ENCODE peak calls at places on chromosomes 16 and 17, in seven cellular contexts. H, U, Z, K, S, I and T are unnamed samples.

GRCh38 chr16:30778549-30779244 is 8.3 kb downstream of the ZNF629 start:
- DNase-seq in S (no peak), K (no peak), Z (peak; percentile 37), H (no peak), I (peak; percentile 52), U (no peak), T (peak; percentile 20)

GRCh38 chr17:29390856-29391631 is 881 bp downstream of the TAOK1 start:
- DNase-seq in U (peak; percentile 2), I (peak; percentile 72), S (peak; percentile 62), Z (peak; percentile 74), H (peak; percentile 52), K (no peak), T (no peak)

GRCh38 chr16:5905935-5906334 is 808.3 kb upstream of the EEF2KMT start:
- DNase-seq in U (no peak), I (no peak), S (no peak), H (no peak), K (no peak), Z (no peak), T (no peak)

GRCh38 chr17:19339341-19339815 is 23.1 kb downstream of the B9D1 start:
- DNase-seq in S (peak; percentile 12), U (no peak), K (no peak), I (no peak), Z (no peak), H (no peak), T (no peak)

GRCh38 chr17:19270951-19271611 is 33.9 kb downstream of the EPN2 start:
- DNase-seq in K (no peak), Z (no peak), I (no peak), U (no peak), S (no peak), H (no peak), T (no peak)

GRCh38 chr17:77594416-77595209 is 363.9 kb upstream of the TNRC6C start:
- DNase-seq in K (no peak), U (no peak), Z (no peak), H (no peak), S (no peak), I (no peak), T (no peak)

GRCh38 chr17:58121925-58122324 is 26.3 kb upstream of the OR4D1 start:
- DNase-seq in I (peak; percentile 54), H (peak; percentile 58), K (peak; percentile 49), Z (peak; percentile 20), S (no peak), U (peak; percentile 27), T (no peak)

GRCh38 chr17:32636593-32637218 is 149.9 kb downstream of the CDK5R1 start:
- DNase-seq in S (no peak), K (no peak), Z (no peak), H (no peak), I (no peak), U (no peak), T (no peak)

GRCh38 chr16:8998114-8998513 is 34.4 kb upstream of the USP7 start:
- DNase-seq in S (no peak), I (no peak), Z (no peak), K (peak; percentile 48), H (no peak), U (no peak), T (no peak)

GRCh38 chr16:26593700-26594099 is 473.0 kb upstream of the C16orf82 start:
- DNase-seq in Z (no peak), H (no peak), U (no peak), I (no peak), S (no peak), K (no peak), T (no peak)

GRCh38 chr17:74677558-74678466 is 34.9 kb downstream of the CD300LF start:
- DNase-seq in I (no peak), S (no peak), K (no peak), H (peak; percentile 77), Z (peak; percentile 70), U (no peak), T (no peak)

GRCh38 chr17:32586666-32587065 is 99.9 kb downstream of the CDK5R1 start:
- DNase-seq in K (no peak), H (no peak), U (no peak), Z (peak; percentile 25), S (no peak), I (no peak), T (no peak)

GRCh38 chr17:372157-373152 is 19.8 kb upstream of the RPH3AL start:
- DNase-seq in Z (peak; percentile 40), K (no peak), I (no peak), U (no peak), H (no peak), S (no peak), T (no peak)

GRCh38 chr16:27408012-27408601 is 6.1 kb downstream of the IL21R start:
- DNase-seq in Z (peak; percentile 32), S (no peak), H (no peak), I (no peak), K (no peak), U (no peak), T (no peak)

GRCh38 chr16:66741131-66741900 is 10.1 kb downstream of the DYNC1LI2 start:
- DNase-seq in H (peak; percentile 79), Z (peak; percentile 87), U (no peak), S (peak; percentile 96), K (peak; percentile 39), I (no peak), T (no peak)

GRCh38 chr16:8621572-8622314 is at the start of gene METTL22:
- DNase-seq in Z (peak; percentile 88), S (peak; percentile 91), K (peak; percentile 60), I (peak; percentile 96), H (peak; percentile 99), U (peak; percentile 89), T (peak; percentile 91)

GRCh38 chr16:81645303-81645702 is 133.8 kb upstream of the PLCG2 start:
- DNase-seq in U (no peak), I (peak; percentile 37), Z (peak; percentile 95), H (peak; percentile 79), K (no peak), S (no peak), T (no peak)

GRCh38 chr16:966035-966434 is 4.7 kb downstream of the LMF1 start:
- DNase-seq in H (no peak), S (no peak), U (no peak), Z (no peak), K (no peak), I (no peak), T (no peak)

GRCh38 chr17:68310141-68310540 is 18.8 kb downstream of the ARSG start:
- DNase-seq in I (no peak), H (no peak), U (no peak), K (peak; percentile 75), Z (peak; percentile 78), S (no peak), T (no peak)
- H3K9me3 ChIP-seq in I (no peaks in the 10 kb centered on the region), H (no peaks in the 10 kb centered on the region), U (no peaks in the 10 kb centered on the region), K (no peaks in the 10 kb centered on the region), Z (peaks cover 5% of the 10 kb centered on the region), S (no peaks in the 10 kb centered on the region), T (peaks cover 17% of the 10 kb centered on the region)

GRCh38 chr16:48580925-48581500 is 29.0 kb downstream of the N4BP1 start:
- DNase-seq in I (no peak), S (no peak), K (no peak), H (no peak), U (no peak), Z (no peak), T (no peak)
- H3K9me3 ChIP-seq in I (peaks cover 21% of the 10 kb centered on the region), S (peaks cover 7% of the 10 kb centered on the region), K (peaks cover 9% of the 10 kb centered on the region), H (peaks cover 9% of the 10 kb centered on the region), U (peaks cover 30% of the 10 kb centered on the region), Z (peaks cover 36% of the 10 kb centered on the region), T (peaks cover 5% of the 10 kb centered on the region)

GRCh38 chr17:3207367-3207766 is at the start of gene OR1A1:
- DNase-seq in U (no peak), S (no peak), Z (no peak), K (no peak), H (no peak), I (no peak), T (no peak)
- H3K9me3 ChIP-seq in U (peaks cover under 1% of the 10 kb centered on the region), S (no peaks in the 10 kb centered on the region), Z (peaks cover 7% of the 10 kb centered on the region), K (no peaks in the 10 kb centered on the region), H (no peaks in the 10 kb centered on the region), I (peaks cover 5% of the 10 kb centered on the region), T (no peaks in the 10 kb centered on the region)

GRCh38 chr17:50332196-50332595 is 13.7 kb upstream of the XYLT2 start:
- DNase-seq in I (no peak), Z (no peak), U (no peak), H (no peak), K (no peak), S (no peak), T (no peak)
- H3K9me3 ChIP-seq in I (no peaks in the 10 kb centered on the region), Z (no peaks in the 10 kb centered on the region), U (no peaks in the 10 kb centered on the region), H (no peaks in the 10 kb centered on the region), K (no peaks in the 10 kb centered on the region), S (no peaks in the 10 kb centered on the region), T (no peaks in the 10 kb centered on the region)

GRCh38 chr17:16622540-16623277 is 30.9 kb downstream of the ZNF624 start:
- DNase-seq in K (no peak), H (no peak), S (no peak), Z (no peak), I (no peak), U (no peak), T (no peak)
- H3K9me3 ChIP-seq in K (peaks cover 45% of the 10 kb centered on the region), H (peaks cover 60% of the 10 kb centered on the region), S (peaks cover 26% of the 10 kb centered on the region), Z (peaks cover 94% of the 10 kb centered on the region), I (peaks cover 48% of the 10 kb centered on the region), U (peaks cover 88% of the 10 kb centered on the region), T (peaks cover 20% of the 10 kb centered on the region)

GRCh38 chr16:68577352-68577853 is 38.3 kb downstream of the ZFP90 start:
- DNase-seq in Z (no peak), H (no peak), I (no peak), K (no peak), S (no peak), U (no peak), T (no peak)
- H3K9me3 ChIP-seq in Z (peaks cover 82% of the 10 kb centered on the region), H (no peaks in the 10 kb centered on the region), I (peaks cover 12% of the 10 kb centered on the region), K (peaks cover 18% of the 10 kb centered on the region), S (peaks cover 61% of the 10 kb centered on the region), U (peaks cover 77% of the 10 kb centered on the region), T (peaks cover 30% of the 10 kb centered on the region)

GRCh38 chr16:46466239-46466638 is 154.9 kb downstream of the SHCBP1 start:
- DNase-seq in Z (no peak), U (no peak), H (no peak), I (no peak), K (no peak), S (no peak), T (no peak)
- H3K9me3 ChIP-seq in Z (peaks cover 43% of the 10 kb centered on the region), U (no peaks in the 10 kb centered on the region), H (no peaks in the 10 kb centered on the region), I (peaks cover 43% of the 10 kb centered on the region), K (peaks cover 11% of the 10 kb centered on the region), S (no peaks in the 10 kb centered on the region), T (peaks cover 20% of the 10 kb centered on the region)

GRCh38 chr16:21713549-21714368 is 50.0 kb downstream of the OTOA start:
- DNase-seq in H (no peak), S (no peak), K (no peak), I (peak; percentile 16), Z (no peak), U (no peak), T (no peak)
- H3K9me3 ChIP-seq in H (no peaks in the 10 kb centered on the region), S (no peaks in the 10 kb centered on the region), K (no peaks in the 10 kb centered on the region), I (no peaks in the 10 kb centered on the region), Z (no peaks in the 10 kb centered on the region), U (no peaks in the 10 kb centered on the region), T (no peaks in the 10 kb centered on the region)